ENCODE peak calls at places on chromosomes 5 and 9, in four cellular contexts. K, G, L and S are unnamed samples.

GRCh38 chr5:128842241-128842640 is 123.0 kb upstream of the SLC27A6 start:
- DNase-seq in G (no peak), K (no peak), L (no peak), S (no peak)

GRCh38 chr5:90941002-90941720 is 382.6 kb downstream of the ADGRV1 start:
- DNase-seq in K (no peak), L (no peak), G (no peak), S (no peak)

GRCh38 chr5:84191296-84191695 is 193.4 kb downstream of the EDIL3 start:
- DNase-seq in L (peak), K (no peak), G (no peak), S (peak)

GRCh38 chr9:125079931-125080330 is 63.4 kb downstream of the SCAI start:
- DNase-seq in L (no peak), K (no peak), G (no peak), S (no peak)

GRCh38 chr9:76001494-76001893 is 111.0 kb downstream of the PCSK5 start:
- DNase-seq in L (no peak), K (no peak), G (no peak), S (no peak)

GRCh38 chr9:115240676-115241075 is 122.7 kb upstream of the TNC start:
- DNase-seq in G (no peak), L (no peak), K (no peak), S (peak)

GRCh38 chr5:127337876-127338275 is 47.3 kb downstream of the MEGF10 start:
- DNase-seq in L (no peak), G (no peak), K (peak), S (no peak)

GRCh38 chr5:181207214-181207959 is 2.4 kb upstream of the TRIM7 start:
- DNase-seq in G (no peak), K (peak), L (peak), S (peak)

GRCh38 chr5:39892708-39893107 is 467.9 kb upstream of the DAB2 start:
- DNase-seq in K (no peak), G (no peak), L (peak), S (peak)

GRCh38 chr5:179345429-179346321 is at the start of gene ADAMTS2:
- DNase-seq in K (peak), G (no peak), L (peak), S (peak)

GRCh38 chr5:35780236-35780635 is 76.5 kb upstream of the IL7R start:
- DNase-seq in G (no peak), K (no peak), L (no peak), S (no peak)

GRCh38 chr9:130112244-130113151 is 58.8 kb downstream of the GPR107 start:
- DNase-seq in G (no peak), K (no peak), L (peak), S (no peak)

GRCh38 chr5:39201160-39201794 is 18.1 kb downstream of the FYB1 start:
- DNase-seq in L (no peak), K (no peak), G (no peak), S (no peak)

GRCh38 chr9:101738566-101739183 is at the start of gene GRIN3A:
- DNase-seq in L (no peak), G (no peak), K (peak), S (no peak)

GRCh38 chr9:101737165-101737704 is 1.2 kb downstream of the GRIN3A start:
- DNase-seq in L (no peak), K (peak), G (no peak), S (no peak)

GRCh38 chr9:101736723-101737122 is 1.7 kb downstream of the GRIN3A start:
- DNase-seq in G (no peak), L (no peak), K (peak), S (no peak)

GRCh38 chr9:101739311-101739710 is 864 bp upstream of the GRIN3A start:
- DNase-seq in L (no peak), K (peak), G (no peak), S (no peak)

GRCh38 chr9:101737705-101738565 is 512 bp downstream of the GRIN3A start:
- DNase-seq in L (no peak), G (no peak), K (peak), S (no peak)
- TF ChIP-seq CTCF in L (no peak), G (no peak), K (no peak), S (no peak)

DNA sequence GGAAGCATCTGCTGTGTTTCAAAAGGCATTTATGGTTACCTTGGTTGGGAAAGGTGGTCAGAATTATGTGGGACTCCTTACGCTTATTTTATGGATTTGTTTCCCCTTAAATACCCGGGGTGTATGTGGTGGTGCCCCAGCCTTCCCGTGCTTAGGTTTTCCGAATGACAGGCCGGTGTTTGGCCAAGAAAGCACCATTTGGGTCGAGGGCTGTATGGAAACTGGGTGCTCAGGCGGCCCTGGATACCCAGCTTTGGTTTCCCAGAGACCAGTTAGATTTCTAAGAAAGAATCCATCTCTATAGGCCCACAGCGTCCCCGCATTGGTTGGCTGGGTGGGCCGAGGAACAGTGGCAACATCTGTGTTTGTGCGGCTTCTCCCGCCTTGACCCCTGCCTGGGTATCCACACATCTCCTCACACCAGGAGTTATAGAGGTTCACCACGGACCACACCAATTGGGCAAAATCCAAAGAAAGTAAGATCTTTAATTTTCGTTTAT is 868 bp downstream of the ARHGEF28 start:
- DNase-seq in L (no peak), G (no peak), K (no peak), S (no peak)
- H3K4me3 ChIP-seq in L (peak), G (peak), K (peak), S (peak)

GRCh38 chr9:88740844-88741243 is 205.9 kb downstream of the NXNL2 start:
- DNase-seq in K (no peak), G (no peak), L (no peak), S (no peak)

GRCh38 chr9:88738708-88739107 is 203.7 kb downstream of the NXNL2 start:
- DNase-seq in L (peak), G (no peak), K (no peak), S (peak)

GRCh38 chr9:88742483-88742882 is 207.5 kb downstream of the NXNL2 start:
- DNase-seq in G (no peak), L (peak), K (no peak), S (peak)

GRCh38 chr9:88739373-88739772 is 204.4 kb downstream of the NXNL2 start:
- DNase-seq in K (no peak), G (no peak), L (no peak), S (no peak)

GRCh38 chr9:88741335-88741734 is 206.4 kb downstream of the NXNL2 start:
- DNase-seq in K (peak), L (no peak), G (no peak), S (no peak)
- TF ChIP-seq CTCF in K (peak), L (peak), G (peak), S (peak)

GRCh38 chr9:79989079-79989478 is 417.3 kb downstream of the TLE4 start:
- DNase-seq in L (no peak), G (no peak), K (peak), S (no peak)
- H3K4me3 ChIP-seq in L (no peak), G (no peak), K (no peak), S (no peak)